ENCODE peak calls at places on chromosomes 12 and 14, in four cellular contexts. Q is GM12891, G is HepG2, R is GM12878. M is an unnamed sample.

GRCh38 chr12:57771271-57771872 is 533 bp downstream of the METTL1 start:
- DNase-seq in Q (peak; percentile 82), G (peak; percentile 87), R (peak; percentile 74), M (peak; percentile 79)

GRCh38 chr14:76287063-76287462 is 88.9 kb upstream of the ESRRB start:
- DNase-seq in Q (no peak), G (no peak), R (no peak), M (no peak)

GRCh38 chr12:94650143-94651056 is at the start of gene TMCC3:
- DNase-seq in Q (peak; percentile 40), G (no peak), R (no peak), M (peak; percentile 64)

GRCh38 chr12:70619471-70620152 is 17.6 kb downstream of the PTPRB start:
- DNase-seq in Q (no peak), G (no peak), R (no peak), M (no peak)

GRCh38 chr14:105527381-105528196 is 1.2 kb downstream of the TMEM121 start:
- DNase-seq in Q (peak; percentile 41), G (no peak), R (no peak), M (no peak)

GRCh38 chr12:1576410-1577240 is 17.8 kb downstream of the FBXL14 start:
- DNase-seq in Q (no peak), G (no peak), R (no peak), M (no peak)

GRCh38 chr14:20262642-20263128 is 23.6 kb downstream of the OR11H4 start:
- DNase-seq in Q (no peak), G (no peak), R (peak; percentile 43), M (no peak)

GRCh38 chr12:110590806-110591326 is 7.7 kb upstream of the PPTC7 start:
- DNase-seq in Q (no peak), G (peak; percentile 70), R (peak; percentile 79), M (no peak)

GRCh38 chr14:60349663-60350365 is 100.8 kb downstream of the PPM1A start:
- DNase-seq in Q (peak; percentile 21), G (peak; percentile 21), R (no peak), M (no peak)

GRCh38 chr12:52714887-52715281 is 11.6 kb upstream of the KRT77 start:
- DNase-seq in Q (no peak), G (no peak), R (no peak), M (no peak)

GRCh38 chr14:90864741-90865140 is 48.5 kb upstream of the TTC7B start:
- DNase-seq in Q (no peak), G (no peak), R (no peak), M (no peak)

GRCh38 chr12:25677180-25677937 is 124.3 kb upstream of the LMNTD1 start:
- DNase-seq in Q (no peak), G (no peak), R (no peak), M (no peak)

GRCh38 chr14:76720382-76720813 is 40.9 kb upstream of the VASH1 start:
- DNase-seq in Q (peak; percentile 48), G (peak; percentile 36), R (peak; percentile 34), M (peak; percentile 40)

GRCh38 chr12:120468846-120469449 is 600 bp downstream of the SRSF9 start:
- DNase-seq in Q (peak; percentile 64), G (no peak), R (no peak), M (no peak)

GRCh38 chr14:82913396-82913795 is 1379.7 kb upstream of the SEL1L start:
- DNase-seq in Q (no peak), G (no peak), R (no peak), M (no peak)

GRCh38 chr12:52280319-52280795 is 5.9 kb downstream of the KRT86 start:
- DNase-seq in Q (no peak), G (peak; percentile 67), R (no peak), M (no peak)

GRCh38 chr14:106185837-106186233 is 659.5 kb downstream of the TMEM121 start:
- DNase-seq in Q (no peak), G (no peak), R (no peak), M (no peak)

GRCh38 chr14:68864301-68864810 is 71.5 kb upstream of the ZFP36L1 start:
- DNase-seq in Q (no peak), G (no peak), R (no peak), M (no peak)

GRCh38 chr12:22974865-22975264 is 349.9 kb downstream of the ETNK1 start:
- DNase-seq in Q (no peak), G (peak; percentile 13), R (no peak), M (no peak)

GRCh38 chr12:60148109-60148508 is 552.3 kb downstream of the SLC16A7 start:
- DNase-seq in Q (no peak), G (no peak), R (no peak), M (no peak)

GRCh38 chr12:2268478-2269286 is 215.9 kb downstream of the CACNA1C start:
- DNase-seq in Q (no peak), G (no peak), R (no peak), M (no peak)

GRCh38 chr14:68628605-68629310 is 164.1 kb downstream of the ZFP36L1 start:
- DNase-seq in Q (no peak), G (peak; percentile 19), R (no peak), M (no peak)

GRCh38 chr12:29164477-29165163 is 15.5 kb downstream of the FAR2 start:
- DNase-seq in Q (peak; percentile 30), G (no peak), R (peak; percentile 55), M (no peak)

GRCh38 chr12:106112094-106112822 is 26.5 kb downstream of the NUAK1 start:
- DNase-seq in Q (no peak), G (no peak), R (no peak), M (no peak)

GRCh38 chr14:54348001-54348611 is 48.7 kb upstream of the CDKN3 start:
- DNase-seq in Q (peak; percentile 35), G (peak; percentile 75), R (no peak), M (peak; percentile 9)

GRCh38 chr14:22978487-22978837 is 3.9 kb downstream of the AJUBA start:
- DNase-seq in Q (no peak), G (no peak), R (no peak), M (no peak)

GRCh38 chr12:2739832-2740641 is 54.7 kb upstream of the FKBP4 start:
- DNase-seq in Q (no peak), G (peak; percentile 32), R (no peak), M (no peak)

GRCh38 chr14:50559990-50560928 is at the start of gene ATL1:
- DNase-seq in Q (peak; percentile 53), G (no peak), R (no peak), M (peak; percentile 39)

GRCh38 chr12:16604853-16605252 is 1.1 kb downstream of the LMO3 start:
- DNase-seq in Q (no peak), G (no peak), R (no peak), M (no peak)

GRCh38 chr12:131921866-131922769 is 7.0 kb upstream of the PUS1 start:
- DNase-seq in Q (no peak), G (no peak), R (no peak), M (peak; percentile 15)

GRCh38 chr12:38155020-38155395 is 161.6 kb upstream of the ALG10B start:
- DNase-seq in Q (no peak), G (no peak), R (no peak), M (no peak)

GRCh38 chr14:52025310-52025709 is 36.0 kb downstream of the RTRAF start:
- DNase-seq in Q (no peak), G (no peak), R (no peak), M (no peak)

GRCh38 chr12:21559855-21560569 is 33.9 kb downstream of the SPX start:
- DNase-seq in Q (no peak), G (no peak), R (no peak), M (no peak)

GRCh38 chr12:21561158-21561557 is 35.1 kb downstream of the SPX start:
- DNase-seq in Q (no peak), G (no peak), R (no peak), M (no peak)

GRCh38 chr12:21562859-21563258 is 36.8 kb downstream of the SPX start:
- DNase-seq in Q (no peak), G (peak; percentile 37), R (no peak), M (no peak)

GRCh38 chr12:21552983-21553673 is 27.0 kb downstream of the SPX start:
- DNase-seq in Q (no peak), G (no peak), R (no peak), M (no peak)

GRCh38 chr12:21558100-21558679 is 32.1 kb downstream of the SPX start:
- DNase-seq in Q (no peak), G (no peak), R (no peak), M (no peak)
- TF ChIP-seq TAF1 in Q (no peak), G (no peak), R (no peak), M (no peak)

DNA sequence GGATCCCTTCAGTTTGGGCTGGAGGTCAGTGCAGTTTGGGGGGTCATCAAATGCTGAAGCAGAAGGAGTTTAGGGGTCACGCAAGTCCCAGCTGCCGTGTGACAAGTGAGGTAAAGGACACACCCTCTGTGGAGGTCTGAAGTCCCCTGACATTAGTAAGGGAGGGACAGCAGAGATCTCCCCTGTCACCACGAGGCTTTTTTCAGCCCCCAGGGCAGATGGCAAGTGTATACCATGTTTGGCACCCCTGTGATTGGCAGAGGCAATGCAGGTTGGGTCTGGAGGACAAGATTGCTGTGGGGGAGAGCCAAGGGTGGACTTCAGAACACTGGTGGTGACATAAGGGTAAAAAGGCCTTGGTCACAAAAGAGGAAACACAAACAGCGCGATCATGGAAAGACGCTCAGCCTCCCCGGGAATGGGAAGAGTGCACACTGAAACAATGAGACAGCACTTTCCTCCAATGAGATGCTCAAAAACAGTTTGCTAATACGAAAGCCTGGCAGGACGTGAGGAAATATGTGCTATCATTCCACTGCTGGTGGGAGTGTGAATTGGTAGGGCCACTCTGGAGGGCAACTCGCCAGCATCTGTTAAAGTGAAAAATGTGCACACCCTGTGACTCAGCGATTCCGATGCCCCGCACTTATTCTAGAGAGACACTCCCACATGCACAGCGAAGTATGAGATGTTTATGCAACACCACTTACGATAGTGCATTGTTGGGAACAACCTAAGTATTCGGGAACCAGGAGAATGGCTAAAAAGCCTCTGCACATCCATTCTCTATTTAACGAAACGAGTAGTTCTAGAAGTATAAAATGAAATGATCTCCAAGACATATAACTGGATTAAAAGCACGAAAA is 14.4 kb upstream of the CD27 start:
- DNase-seq in Q (no peak), G (peak; percentile 72), R (no peak), M (no peak)
- TF ChIP-seq TAF1 in Q (no peak), G (no peak), R (no peak), M (no peak)

GRCh38 chr14:92625213-92625612 is 111.6 kb downstream of the RIN3 start:
- DNase-seq in Q (no peak), G (no peak), R (no peak), M (no peak)
- TF ChIP-seq TAF1 in Q (no peak), G (no peak), R (no peak), M (no peak)

GRCh38 chr12:19759229-19759628 is 319.9 kb downstream of the AEBP2 start:
- DNase-seq in Q (no peak), G (no peak), R (no peak), M (no peak)
- TF ChIP-seq TAF1 in Q (no peak), G (no peak), R (no peak), M (no peak)